ENCODE peak calls at places on chromosomes 12 and 14, in ten cellular contexts. F is adrenal gland; P is CD4-positive, CD25-positive, alpha-beta regulatory T cell; D is heart left ventricle; Z is breast epithelium; Q is cardiac fibroblast; W is uterus; V is lung; C is endothelial cell of umbilical vein; T is mammary epithelial cell. E is an unnamed sample.

GRCh38 chr12:112750971-112751370 is 40.6 kb upstream of the RPH3A start:
- DNase-seq in F (no peak), P (no peak), D (no peak), Z (no peak), Q (no peak), W (no peak), V (no peak), C (no peak), T (peak), E (no peak)

GRCh38 chr12:49990269-49990668 is 17.5 kb downstream of the AQP6 start:
- DNase-seq in F (no peak), P (no peak), D (no peak), Z (no peak), Q (peak), W (no peak), V (no peak), C (no peak), T (no peak), E (no peak)

GRCh38 chr12:124044809-124045321 is 71.8 kb downstream of the ZNF664 start:
- DNase-seq in F (no peak), P (no peak), D (no peak), Z (no peak), Q (no peak), W (no peak), V (no peak), C (no peak), T (peak), E (no peak)

GRCh38 chr12:21476949-21477348 is 24.5 kb downstream of the RECQL start:
- DNase-seq in F (no peak), P (no peak), D (no peak), Z (no peak), Q (peak), W (no peak), V (no peak), C (peak), T (peak), E (no peak)

GRCh38 chr14:60303745-60304144 is 54.7 kb downstream of the PPM1A start:
- DNase-seq in F (no peak), P (no peak), D (peak), Z (no peak), Q (no peak), W (peak), V (no peak), C (no peak), T (no peak), E (no peak)

GRCh38 chr12:64004639-64005038 is 160.1 kb downstream of the SRGAP1 start:
- DNase-seq in F (no peak), P (no peak), D (no peak), Z (no peak), Q (peak), W (no peak), V (no peak), C (no peak), T (no peak), E (no peak)

GRCh38 chr12:52197371-52198231 is 5.8 kb upstream of the KRT80 start:
- DNase-seq in F (peak), P (no peak), D (no peak), Z (peak), Q (peak), W (no peak), V (peak), C (no peak), T (no peak), E (no peak)

GRCh38 chr14:89503458-89503996 is 86.5 kb upstream of the FOXN3 start:
- DNase-seq in F (no peak), P (no peak), D (no peak), Z (no peak), Q (no peak), W (no peak), V (no peak), C (no peak), T (no peak), E (no peak)

GRCh38 chr14:97315790-97316189 is 518.6 kb downstream of the VRK1 start:
- DNase-seq in F (no peak), P (no peak), D (no peak), Z (no peak), Q (no peak), W (no peak), V (no peak), C (no peak), T (no peak), E (no peak)

GRCh38 chr12:116759783-116760581 is 21.9 kb downstream of the RNFT2 start:
- DNase-seq in F (no peak), P (peak), D (peak), Z (no peak), Q (peak), W (no peak), V (no peak), C (peak), T (no peak), E (no peak)

GRCh38 chr14:100246809-100247428 is 8.0 kb downstream of the YY1 start:
- DNase-seq in F (no peak), P (peak), D (no peak), Z (no peak), Q (peak), W (no peak), V (no peak), C (peak), T (peak), E (no peak)

GRCh38 chr12:55724226-55724939 is 4.2 kb downstream of the RDH5 start:
- DNase-seq in F (peak), P (peak), D (no peak), Z (peak), Q (peak), W (no peak), V (peak), C (peak), T (peak), E (no peak)

GRCh38 chr12:1592444-1593231 is 1.7 kb downstream of the FBXL14 start:
- DNase-seq in F (no peak), P (peak), D (peak), Z (no peak), Q (peak), W (no peak), V (no peak), C (no peak), T (peak), E (no peak)

GRCh38 chr12:3989218-3989550 is 116.0 kb upstream of the PARP11 start:
- DNase-seq in F (no peak), P (no peak), D (no peak), Z (no peak), Q (no peak), W (no peak), V (no peak), C (no peak), T (no peak), E (no peak)

GRCh38 chr14:96403409-96403808 is 11.5 kb downstream of the AK7 start:
- DNase-seq in F (no peak), P (no peak), D (no peak), Z (no peak), Q (no peak), W (no peak), V (no peak), C (peak), T (no peak), E (no peak)

GRCh38 chr14:75232597-75232996 is 46.0 kb upstream of the FOS start:
- DNase-seq in F (no peak), P (peak), D (no peak), Z (no peak), Q (no peak), W (no peak), V (no peak), C (no peak), T (no peak), E (no peak)

GRCh38 chr12:2682301-2683282 is 112.2 kb upstream of the FKBP4 start:
- DNase-seq in F (no peak), P (peak), D (no peak), Z (no peak), Q (peak), W (no peak), V (peak), C (peak), T (peak), E (no peak)

GRCh38 chr12:47767197-47767724 is 5.8 kb upstream of the SLC48A1 start:
- DNase-seq in F (no peak), P (peak), D (peak), Z (no peak), Q (peak), W (no peak), V (peak), C (peak), T (no peak), E (no peak)

GRCh38 chr12:109112720-109113465 is 3.5 kb upstream of the ACACB start:
- DNase-seq in F (no peak), P (no peak), D (no peak), Z (no peak), Q (no peak), W (no peak), V (no peak), C (no peak), T (no peak), E (no peak)
- H3K4me3 ChIP-seq in F (no peak), P (no peak), D (no peak), Z (no peak), Q (no peak), W (no peak), V (no peak), C (no peak), T (no peak), E (no peak)

GRCh38 chr14:71918955-71919354 is 13.3 kb upstream of the RGS6 start:
- DNase-seq in F (no peak), P (no peak), D (no peak), Z (no peak), Q (no peak), W (no peak), V (no peak), C (no peak), T (no peak), E (no peak)
- H3K4me3 ChIP-seq in F (no peak), P (no peak), D (no peak), Z (no peak), Q (no peak), W (no peak), V (no peak), C (no peak), T (no peak), E (no peak)

DNA sequence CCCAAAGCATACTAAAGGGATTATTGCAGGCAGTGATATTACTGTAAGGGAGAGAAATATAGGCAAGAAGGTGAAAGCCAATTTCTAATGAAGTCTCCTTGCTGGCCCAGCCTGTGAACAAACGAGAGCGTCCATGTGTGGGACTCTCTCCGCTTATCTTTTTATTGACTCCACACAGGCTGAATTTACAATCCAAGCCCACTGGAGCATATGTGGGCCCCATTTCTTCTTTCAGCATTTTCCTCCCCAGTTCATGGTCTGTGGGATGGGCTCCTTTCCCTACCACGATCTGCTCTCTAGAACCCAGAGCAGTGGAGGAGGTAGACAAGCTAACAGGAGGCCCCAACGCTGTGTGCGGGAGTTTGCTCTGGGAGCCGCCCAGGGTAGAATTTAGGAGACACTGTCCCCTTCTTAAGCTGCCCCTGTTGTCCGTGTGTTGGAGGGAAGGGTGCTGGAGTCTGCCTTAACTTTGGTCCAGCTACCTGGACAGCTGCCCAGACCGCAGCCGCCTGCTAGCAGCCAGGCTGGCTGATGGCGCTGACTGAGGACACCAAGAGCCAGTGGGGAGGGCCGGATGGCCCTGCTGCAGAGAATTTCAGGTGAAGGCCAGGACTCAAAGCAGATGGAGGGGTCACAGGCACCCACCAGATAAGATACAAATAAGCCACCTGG is 3.2 kb upstream of the HOXC11 start:
- DNase-seq in F (no peak), P (no peak), D (no peak), Z (no peak), Q (no peak), W (no peak), V (no peak), C (no peak), T (no peak), E (no peak)
- H3K4me3 ChIP-seq in F (no peak), P (no peak), D (no peak), Z (no peak), Q (no peak), W (no peak), V (no peak), C (no peak), T (no peak), E (no peak)

DNA sequence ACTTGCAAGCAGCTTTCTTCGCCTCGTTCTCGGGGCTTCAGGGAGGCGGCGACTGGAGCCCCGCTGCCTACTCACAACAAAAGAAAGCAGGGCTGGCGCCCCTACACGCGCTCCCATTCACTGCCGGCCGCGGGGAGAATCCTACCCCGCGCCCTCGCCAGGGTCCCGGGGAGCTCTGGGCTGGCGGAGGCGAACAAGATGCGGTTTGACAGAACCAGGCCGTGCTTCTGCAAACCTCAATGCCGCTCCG is 820 bp downstream of the TBX5 start:
- DNase-seq in F (no peak), P (no peak), D (no peak), Z (no peak), Q (peak), W (no peak), V (no peak), C (no peak), T (no peak), E (no peak)
- H3K4me3 ChIP-seq in F (no peak), P (no peak), D (peak), Z (peak), Q (peak), W (no peak), V (peak), C (no peak), T (no peak), E (no peak)

DNA sequence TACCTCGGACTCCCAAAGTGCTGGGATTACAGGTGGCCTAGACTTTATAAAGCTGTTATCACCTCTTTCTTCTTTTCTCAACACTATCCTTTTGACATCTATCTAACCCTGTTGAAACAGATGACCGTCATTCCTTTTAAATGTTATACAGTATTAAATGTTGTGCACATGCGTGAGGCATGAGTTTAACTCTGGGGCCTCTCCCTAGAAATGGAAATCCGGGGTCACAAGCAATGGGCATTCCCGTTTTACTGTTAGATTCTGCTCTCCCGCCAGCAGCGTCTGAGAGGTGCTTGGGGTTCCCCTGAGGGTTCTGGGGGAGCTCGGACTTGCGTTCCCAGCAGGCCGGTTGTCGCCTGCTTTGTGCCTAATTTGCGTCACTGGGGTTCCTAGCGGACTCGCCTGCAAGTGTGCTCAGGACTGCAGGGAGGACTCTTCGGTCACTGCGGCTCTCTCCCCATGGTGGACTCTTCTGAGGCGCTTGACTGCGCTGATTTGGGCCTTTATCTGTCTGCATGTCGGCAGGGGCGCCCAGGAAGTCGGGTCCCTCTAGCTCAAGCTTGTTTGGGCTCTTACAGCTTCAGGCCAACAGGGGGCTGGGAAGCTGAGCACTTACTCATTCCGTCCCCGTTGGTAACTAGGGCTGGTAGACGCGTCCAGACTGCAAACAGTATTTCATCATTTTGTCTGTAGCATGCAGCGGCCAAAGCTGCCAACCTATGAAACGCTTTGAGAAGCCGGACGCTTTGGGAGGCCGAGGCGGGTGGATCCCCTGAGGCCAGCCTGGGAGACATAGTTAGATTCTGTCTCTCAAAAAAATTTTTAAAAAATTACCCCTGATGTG is 1.2 kb upstream of the RAN start:
- DNase-seq in F (peak), P (peak), D (peak), Z (peak), Q (peak), W (peak), V (peak), C (peak), T (peak), E (peak)
- H3K4me3 ChIP-seq in F (no peak), P (peak), D (peak), Z (peak), Q (peak), W (peak), V (no peak), C (peak), T (peak), E (peak)

GRCh38 chr12:9112076-9112853 is 3.5 kb downstream of the A2M start:
- DNase-seq in F (no peak), P (no peak), D (no peak), Z (no peak), Q (no peak), W (no peak), V (no peak), C (no peak), T (no peak), E (no peak)

GRCh38 chr12:9114946-9115345 is 773 bp downstream of the A2M start:
- DNase-seq in F (no peak), P (no peak), D (no peak), Z (no peak), Q (no peak), W (no peak), V (no peak), C (no peak), T (peak), E (no peak)

GRCh38 chr12:9113296-9113986 is 2.3 kb downstream of the A2M start:
- DNase-seq in F (no peak), P (no peak), D (no peak), Z (no peak), Q (no peak), W (no peak), V (no peak), C (no peak), T (no peak), E (no peak)

GRCh38 chr12:9115731-9116689 is at the start of gene A2M:
- DNase-seq in F (peak), P (no peak), D (peak), Z (peak), Q (peak), W (peak), V (no peak), C (peak), T (no peak), E (no peak)

GRCh38 chr12:9113987-9114309 is 1.8 kb downstream of the A2M start:
- DNase-seq in F (no peak), P (no peak), D (no peak), Z (no peak), Q (no peak), W (no peak), V (no peak), C (no peak), T (no peak), E (no peak)
- H3K4me3 ChIP-seq in F (no peak), P (no peak), D (peak), Z (peak), Q (no peak), W (peak), V (peak), C (no peak), T (no peak), E (no peak)

DNA sequence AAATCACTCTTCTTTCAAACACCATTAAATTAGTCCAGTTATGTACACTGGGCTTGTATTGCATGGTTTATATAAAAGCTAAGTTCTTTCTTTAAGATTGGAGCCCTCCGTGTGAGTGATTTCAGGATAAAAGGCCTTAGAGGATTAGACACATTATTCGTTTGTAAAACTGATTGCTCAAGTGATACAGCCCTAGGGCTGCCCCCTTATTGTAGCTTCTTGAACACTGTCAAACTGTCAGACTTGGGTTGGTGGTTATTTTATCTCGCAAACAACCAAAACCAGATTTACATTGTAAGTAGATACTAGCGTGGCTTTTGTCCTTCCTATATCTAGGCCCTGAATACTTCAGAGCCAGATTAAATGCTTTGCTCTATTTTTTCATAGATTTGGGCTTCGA is 129.2 kb downstream of the ETV6 start:
- DNase-seq in F (no peak), P (no peak), D (no peak), Z (no peak), Q (no peak), W (no peak), V (no peak), C (no peak), T (no peak), E (no peak)
- H3K4me3 ChIP-seq in F (no peak), P (no peak), D (no peak), Z (no peak), Q (no peak), W (no peak), V (no peak), C (no peak), T (no peak), E (no peak)

DNA sequence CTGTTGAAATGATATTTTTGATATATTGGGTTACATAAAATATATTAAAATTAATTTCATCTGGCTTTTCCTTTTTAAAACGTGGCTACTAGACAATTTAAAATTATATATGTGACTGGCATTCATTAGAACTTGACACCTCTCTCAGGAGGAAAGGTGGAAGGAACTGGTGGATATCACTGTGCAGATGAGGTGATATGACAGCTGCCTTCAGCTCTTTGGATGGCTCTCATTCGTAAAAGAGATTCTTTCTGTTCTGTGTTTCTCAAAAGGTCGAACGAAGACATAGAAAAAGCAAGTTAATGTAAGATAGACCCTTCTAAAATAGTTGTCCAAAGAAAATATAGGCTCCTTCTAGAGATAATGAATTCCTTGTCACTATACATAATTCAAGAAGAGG is 36.6 kb downstream of the CRADD start:
- DNase-seq in F (no peak), P (no peak), D (no peak), Z (no peak), Q (no peak), W (no peak), V (no peak), C (no peak), T (no peak), E (no peak)
- H3K4me3 ChIP-seq in F (no peak), P (no peak), D (no peak), Z (no peak), Q (no peak), W (no peak), V (no peak), C (no peak), T (no peak), E (no peak)

E was measured in retinal pigment epithelial cell.